ENCODE peak calls at places on chromosomes 3 and 15, in five cellular contexts. U, B, W, Y and R are unnamed samples.

GRCh38 chr15:66741646-66742045 is 39.6 kb downstream of the SMAD6 start:
- DNase-seq in Y (no peak), U (no peak), W (no peak), B (no peak), R (no peak)

GRCh38 chr3:123290107-123290930 is 88.6 kb downstream of the SEC22A start:
- DNase-seq in Y (no peak), U (no peak), B (no peak), W (no peak), R (no peak)

GRCh38 chr3:146217324-146217723 is 33.6 kb downstream of the PLSCR4 start:
- DNase-seq in W (no peak), B (no peak), Y (no peak), U (peak), R (no peak)

GRCh38 chr3:45676248-45677044 is 12.8 kb upstream of the SACM1L start:
- DNase-seq in Y (no peak), U (no peak), B (peak), W (no peak), R (no peak)

GRCh38 chr3:123642957-123643330 is 58.1 kb upstream of the HACD2 start:
- DNase-seq in U (peak), W (no peak), B (no peak), Y (no peak), R (no peak)

GRCh38 chr15:77803487-77803886 is 170.8 kb upstream of the LINGO1 start:
- DNase-seq in U (no peak), Y (no peak), B (no peak), W (no peak), R (no peak)

GRCh38 chr15:33204087-33204486 is 9.6 kb upstream of the FMN1 start:
- DNase-seq in W (no peak), Y (no peak), B (peak), U (no peak), R (no peak)

GRCh38 chr3:30353711-30354467 is 252.5 kb upstream of the TGFBR2 start:
- DNase-seq in B (no peak), U (no peak), W (no peak), Y (no peak), R (no peak)

GRCh38 chr3:98777801-98778220 is 14.7 kb downstream of the ST3GAL6 start:
- DNase-seq in W (no peak), Y (no peak), B (peak), U (peak), R (peak)

GRCh38 chr3:194056731-194057415 is 79.1 kb upstream of the HES1 start:
- DNase-seq in B (no peak), U (no peak), Y (peak), W (no peak), R (no peak)

GRCh38 chr15:30649952-30650929 is 24.3 kb downstream of the ARHGAP11B start:
- DNase-seq in W (no peak), U (peak), B (no peak), Y (no peak), R (no peak)

GRCh38 chr15:74955796-74956647 is 550 bp downstream of the RPP25 start:
- DNase-seq in U (peak), W (peak), Y (peak), B (peak), R (peak)

GRCh38 chr15:24954783-24955548 is at the start of the genes SNRPN and SNURF:
- DNase-seq in B (peak), Y (no peak), W (peak), U (peak), R (peak)

GRCh38 chr3:79247367-79248103 is 520.3 kb downstream of the ROBO1 start:
- DNase-seq in W (no peak), B (peak), Y (no peak), U (peak), R (peak)

GRCh38 chr3:160831411-160831810 is 75.4 kb downstream of the PPM1L start:
- DNase-seq in W (no peak), B (no peak), Y (no peak), U (no peak), R (no peak)

GRCh38 chr3:85255954-85256353 is 297.2 kb downstream of the CADM2 start:
- DNase-seq in B (no peak), Y (no peak), U (no peak), W (no peak), R (no peak)

GRCh38 chr3:85254738-85255137 is 295.9 kb downstream of the CADM2 start:
- DNase-seq in B (no peak), W (no peak), U (no peak), Y (no peak), R (no peak)

GRCh38 chr3:85252686-85253085 is 293.9 kb downstream of the CADM2 start:
- DNase-seq in U (no peak), B (no peak), W (no peak), Y (no peak), R (no peak)

DNA sequence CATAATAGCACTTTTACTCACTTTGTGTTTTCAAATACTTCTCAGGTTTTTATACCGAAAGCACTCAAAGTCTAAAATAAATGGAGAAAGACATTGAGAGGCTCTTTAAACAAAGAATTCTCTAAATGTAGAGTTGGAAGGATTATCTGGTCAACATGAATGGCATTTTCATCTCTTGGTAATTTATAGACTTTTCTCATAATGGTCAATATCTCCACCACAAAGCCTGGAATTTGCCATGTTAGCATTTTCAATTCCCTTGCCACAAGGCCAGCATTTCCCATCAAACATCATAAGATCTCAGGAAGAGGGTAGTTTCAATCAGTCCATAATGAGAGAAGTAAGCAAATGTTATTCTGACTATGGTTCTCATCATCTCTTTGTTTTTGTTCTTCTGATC is 293.0 kb downstream of the CADM2 start:
- DNase-seq in B (no peak), W (no peak), Y (no peak), U (no peak), R (no peak)
- H3K4me2 ChIP-seq in B (no peak), W (no peak), Y (no peak), U (no peak), R (no peak)

GRCh38 chr15:62119926-62120273 is 45.2 kb downstream of the C2CD4B start:
- DNase-seq in U (no peak), Y (no peak), W (no peak), B (no peak), R (no peak)

GRCh38 chr15:62124176-62124952 is 40.7 kb downstream of the C2CD4B start:
- DNase-seq in W (peak), Y (no peak), U (no peak), B (no peak), R (no peak)

GRCh38 chr15:62121273-62122015 is 43.6 kb downstream of the C2CD4B start:
- DNase-seq in W (no peak), Y (no peak), B (no peak), U (no peak), R (no peak)

GRCh38 chr15:62120776-62121175 is 44.3 kb downstream of the C2CD4B start:
- DNase-seq in B (no peak), Y (no peak), W (no peak), U (no peak), R (no peak)

DNA sequence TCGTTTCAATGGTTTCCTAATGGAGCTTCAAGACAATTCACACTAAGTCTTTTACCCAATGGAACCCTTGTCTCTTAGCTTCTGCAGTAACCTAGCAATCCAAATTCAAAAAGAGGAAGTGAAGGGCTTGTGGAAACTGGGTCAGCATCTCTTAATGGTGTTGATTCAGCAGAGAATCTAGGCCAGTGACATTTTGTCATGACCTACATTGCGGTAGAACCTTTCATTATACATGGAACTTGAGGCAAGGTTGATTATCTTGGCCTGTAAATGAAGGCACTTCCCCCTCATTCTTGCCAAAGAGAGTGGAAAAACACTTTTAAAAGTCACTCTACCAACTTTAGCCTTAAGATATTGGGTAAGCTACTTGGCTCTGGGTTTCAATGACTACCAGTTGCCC is 42.8 kb downstream of the C2CD4B start:
- DNase-seq in B (no peak), W (no peak), U (no peak), Y (no peak), R (no peak)
- H3K4me2 ChIP-seq in B (no peak), W (no peak), U (no peak), Y (no peak), R (no peak)

GRCh38 chr3:71524688-71525087 is 58.8 kb downstream of the FOXP1 start:
- DNase-seq in Y (no peak), U (no peak), B (no peak), W (no peak), R (no peak)
- H3K4me2 ChIP-seq in Y (no peak), U (no peak), B (peak), W (no peak), R (no peak)

GRCh38 chr3:170154569-170155143 is 26.9 kb downstream of the PHC3 start:
- DNase-seq in B (peak), Y (no peak), W (no peak), U (no peak), R (no peak)
- H3K4me2 ChIP-seq in B (peak), Y (no peak), W (peak), U (peak), R (peak)

DNA sequence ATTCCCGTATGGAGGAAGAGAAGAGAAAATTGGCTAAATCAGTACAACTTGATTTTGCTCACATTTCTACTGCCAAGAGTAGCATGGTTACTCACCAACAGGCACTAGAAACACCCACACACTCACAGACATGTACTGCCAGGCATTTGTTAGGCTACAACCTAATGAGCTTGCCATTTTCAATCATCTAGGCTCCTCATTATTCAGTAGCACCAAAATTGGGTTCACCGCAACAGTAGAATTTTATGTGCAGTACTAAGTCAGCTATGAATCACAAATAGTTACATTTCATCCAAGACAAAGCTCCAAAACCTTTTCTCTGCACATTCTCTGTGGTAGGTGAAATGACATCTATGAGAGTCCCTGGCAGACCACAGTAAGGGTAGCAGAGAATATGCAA is 15.0 kb upstream of the THUMPD3 start:
- DNase-seq in U (peak), W (no peak), Y (no peak), B (no peak), R (no peak)
- H3K4me2 ChIP-seq in U (peak), W (no peak), Y (no peak), B (no peak), R (no peak)